ENCODE peak calls at places on chromosomes 7 and 10, in five cellular contexts. One of them, this sample, is unnamed.

GRCh38 chr7:2494191-2495130 is 18.3 kb upstream of the GRIFIN start:
- DNase-seq in mucosa of gallbladder: no peak
- DNase-seq in cardiac fibroblast: no peak
- DNase-seq in NCI-H510A treated with DMSO at 0.1 percent for 48 hours: no peak
- DNase-seq in stimulated activated CD8-positive, alpha-beta memory T cell treated with anti-CD3 and anti-CD28 coated beads, Interleukin-12 subunit alpha, Interleukin-12 subunit beta, amount 100 ng/mL, for 1 hour: no peak
- DNase-seq in this sample: no peak

GRCh38 chr7:112361154-112361553 is 89.1 kb upstream of the IFRD1 start:
- DNase-seq in mucosa of gallbladder: no peak
- DNase-seq in NCI-H510A treated with DMSO at 0.1 percent for 48 hours: no peak
- DNase-seq in stimulated activated CD8-positive, alpha-beta memory T cell treated with anti-CD3 and anti-CD28 coated beads, Interleukin-12 subunit alpha, Interleukin-12 subunit beta, amount 100 ng/mL, for 1 hour: no peak
- DNase-seq in cardiac fibroblast: no peak
- DNase-seq in this sample: peak; percentile 40

GRCh38 chr7:38274493-38274892 is 1.1 kb upstream of the TARP start:
- DNase-seq in NCI-H510A treated with DMSO at 0.1 percent for 48 hours: no peak
- DNase-seq in stimulated activated CD8-positive, alpha-beta memory T cell treated with anti-CD3 and anti-CD28 coated beads, Interleukin-12 subunit alpha, Interleukin-12 subunit beta, amount 100 ng/mL, for 1 hour: no peak
- DNase-seq in mucosa of gallbladder: no peak
- DNase-seq in cardiac fibroblast: peak; percentile 36
- DNase-seq in this sample: no peak

GRCh38 chr7:30973791-30974604 is 10.2 kb downstream of the GHRHR start:
- DNase-seq in mucosa of gallbladder: no peak
- DNase-seq in stimulated activated CD8-positive, alpha-beta memory T cell treated with anti-CD3 and anti-CD28 coated beads, Interleukin-12 subunit alpha, Interleukin-12 subunit beta, amount 100 ng/mL, for 1 hour: no peak
- DNase-seq in NCI-H510A treated with DMSO at 0.1 percent for 48 hours: no peak
- DNase-seq in cardiac fibroblast: no peak
- DNase-seq in this sample: no peak

GRCh38 chr10:124142296-124142853 is 49.0 kb upstream of the CHST15 start:
- DNase-seq in NCI-H510A treated with DMSO at 0.1 percent for 48 hours: no peak
- DNase-seq in cardiac fibroblast: no peak
- DNase-seq in mucosa of gallbladder: no peak
- DNase-seq in stimulated activated CD8-positive, alpha-beta memory T cell treated with anti-CD3 and anti-CD28 coated beads, Interleukin-12 subunit alpha, Interleukin-12 subunit beta, amount 100 ng/mL, for 1 hour: no peak
- DNase-seq in this sample: no peak

GRCh38 chr7:143063741-143064140 is 11.6 kb downstream of the OR6V1 start:
- DNase-seq in stimulated activated CD8-positive, alpha-beta memory T cell treated with anti-CD3 and anti-CD28 coated beads, Interleukin-12 subunit alpha, Interleukin-12 subunit beta, amount 100 ng/mL, for 1 hour: no peak
- DNase-seq in NCI-H510A treated with DMSO at 0.1 percent for 48 hours: no peak
- DNase-seq in cardiac fibroblast: no peak
- DNase-seq in mucosa of gallbladder: no peak
- DNase-seq in this sample: no peak

GRCh38 chr7:137943132-137943551 is 58.7 kb downstream of the CREB3L2 start:
- DNase-seq in cardiac fibroblast: peak; percentile 98
- DNase-seq in NCI-H510A treated with DMSO at 0.1 percent for 48 hours: no peak
- DNase-seq in stimulated activated CD8-positive, alpha-beta memory T cell treated with anti-CD3 and anti-CD28 coated beads, Interleukin-12 subunit alpha, Interleukin-12 subunit beta, amount 100 ng/mL, for 1 hour: no peak
- DNase-seq in mucosa of gallbladder: no peak
- DNase-seq in this sample: no peak

GRCh38 chr7:118946283-118946682 is 721.8 kb downstream of the ANKRD7 start:
- DNase-seq in NCI-H510A treated with DMSO at 0.1 percent for 48 hours: no peak
- DNase-seq in mucosa of gallbladder: no peak
- DNase-seq in stimulated activated CD8-positive, alpha-beta memory T cell treated with anti-CD3 and anti-CD28 coated beads, Interleukin-12 subunit alpha, Interleukin-12 subunit beta, amount 100 ng/mL, for 1 hour: no peak
- DNase-seq in cardiac fibroblast: no peak
- DNase-seq in this sample: no peak

GRCh38 chr10:3838723-3839437 is 53.9 kb upstream of the KLF6 start:
- DNase-seq in cardiac fibroblast: no peak
- DNase-seq in stimulated activated CD8-positive, alpha-beta memory T cell treated with anti-CD3 and anti-CD28 coated beads, Interleukin-12 subunit alpha, Interleukin-12 subunit beta, amount 100 ng/mL, for 1 hour: no peak
- DNase-seq in mucosa of gallbladder: no peak
- DNase-seq in NCI-H510A treated with DMSO at 0.1 percent for 48 hours: peak; percentile 8
- DNase-seq in this sample: no peak

GRCh38 chr7:50751136-50751535 is 31.6 kb downstream of the GRB10 start:
- DNase-seq in stimulated activated CD8-positive, alpha-beta memory T cell treated with anti-CD3 and anti-CD28 coated beads, Interleukin-12 subunit alpha, Interleukin-12 subunit beta, amount 100 ng/mL, for 1 hour: no peak
- DNase-seq in mucosa of gallbladder: no peak
- DNase-seq in cardiac fibroblast: no peak
- DNase-seq in NCI-H510A treated with DMSO at 0.1 percent for 48 hours: no peak
- DNase-seq in this sample: no peak

GRCh38 chr7:148242271-148242801 is 348.2 kb upstream of the C7orf33 start:
- DNase-seq in NCI-H510A treated with DMSO at 0.1 percent for 48 hours: peak; percentile 31
- DNase-seq in mucosa of gallbladder: peak; percentile 15
- DNase-seq in cardiac fibroblast: peak; percentile 57
- DNase-seq in stimulated activated CD8-positive, alpha-beta memory T cell treated with anti-CD3 and anti-CD28 coated beads, Interleukin-12 subunit alpha, Interleukin-12 subunit beta, amount 100 ng/mL, for 1 hour: no peak
- DNase-seq in this sample: peak; percentile 32

GRCh38 chr10:100346351-100346764 is 675 bp upstream of the SCD start:
- DNase-seq in NCI-H510A treated with DMSO at 0.1 percent for 48 hours: peak; percentile 60
- DNase-seq in cardiac fibroblast: peak; percentile 75
- DNase-seq in mucosa of gallbladder: peak; percentile 73
- DNase-seq in stimulated activated CD8-positive, alpha-beta memory T cell treated with anti-CD3 and anti-CD28 coated beads, Interleukin-12 subunit alpha, Interleukin-12 subunit beta, amount 100 ng/mL, for 1 hour: peak; percentile 26
- DNase-seq in this sample: peak; percentile 61

GRCh38 chr7:74409571-74409970 is 44.1 kb upstream of the GTF2IRD1 start:
- DNase-seq in stimulated activated CD8-positive, alpha-beta memory T cell treated with anti-CD3 and anti-CD28 coated beads, Interleukin-12 subunit alpha, Interleukin-12 subunit beta, amount 100 ng/mL, for 1 hour: no peak
- DNase-seq in NCI-H510A treated with DMSO at 0.1 percent for 48 hours: no peak
- DNase-seq in mucosa of gallbladder: no peak
- DNase-seq in cardiac fibroblast: no peak
- DNase-seq in this sample: no peak

GRCh38 chr10:114401195-114401741 is 3.0 kb downstream of the AFAP1L2 start:
- DNase-seq in NCI-H510A treated with DMSO at 0.1 percent for 48 hours: no peak
- DNase-seq in cardiac fibroblast: no peak
- DNase-seq in mucosa of gallbladder: peak; percentile 46
- DNase-seq in stimulated activated CD8-positive, alpha-beta memory T cell treated with anti-CD3 and anti-CD28 coated beads, Interleukin-12 subunit alpha, Interleukin-12 subunit beta, amount 100 ng/mL, for 1 hour: no peak
- DNase-seq in this sample: peak; percentile 59

GRCh38 chr10:122249991-122250750 is 20.9 kb upstream of the BTBD16 start:
- DNase-seq in stimulated activated CD8-positive, alpha-beta memory T cell treated with anti-CD3 and anti-CD28 coated beads, Interleukin-12 subunit alpha, Interleukin-12 subunit beta, amount 100 ng/mL, for 1 hour: no peak
- DNase-seq in cardiac fibroblast: no peak
- DNase-seq in mucosa of gallbladder: no peak
- DNase-seq in NCI-H510A treated with DMSO at 0.1 percent for 48 hours: no peak
- DNase-seq in this sample: no peak

GRCh38 chr10:109037978-109038377 is 885.3 kb downstream of the XPNPEP1 start:
- DNase-seq in NCI-H510A treated with DMSO at 0.1 percent for 48 hours: no peak
- DNase-seq in stimulated activated CD8-positive, alpha-beta memory T cell treated with anti-CD3 and anti-CD28 coated beads, Interleukin-12 subunit alpha, Interleukin-12 subunit beta, amount 100 ng/mL, for 1 hour: no peak
- DNase-seq in mucosa of gallbladder: no peak
- DNase-seq in cardiac fibroblast: no peak
- DNase-seq in this sample: no peak